ENCODE peak calls at places on chromosomes 11 and 22, in five cellular contexts. Z is HL-60, V is thoracic aorta, U is brain microvascular endothelial cell, Y is H9. G is an unnamed sample.

GRCh38 chr11:19281041-19281440 is 40.3 kb upstream of the E2F8 start:
- DNase-seq in Z (no peak), V (no peak), U (no peak), Y (no peak), G (no peak)

GRCh38 chr11:86608251-86608799 is 64.1 kb downstream of the ME3 start:
- DNase-seq in Z (peak), V (no peak), U (peak), Y (peak), G (peak)

GRCh38 chr11:119363874-119364590 is 17.5 kb downstream of the USP2 start:
- DNase-seq in Z (no peak), V (no peak), U (no peak), Y (no peak), G (no peak)

GRCh38 chr22:34004058-34004457 is 83.8 kb upstream of the LARGE1 start:
- DNase-seq in Z (no peak), V (no peak), U (no peak), Y (no peak), G (no peak)

GRCh38 chr11:110434952-110435779 is 5.4 kb downstream of the FDX1 start:
- DNase-seq in Z (no peak), V (no peak), U (no peak), Y (no peak), G (no peak)

GRCh38 chr22:37643225-37643847 is 3.9 kb downstream of the SH3BP1 start:
- DNase-seq in Z (no peak), V (peak), U (peak), Y (peak), G (no peak)

GRCh38 chr11:96978751-96979150 is 588.9 kb downstream of the JRKL start:
- DNase-seq in Z (no peak), V (no peak), U (no peak), Y (no peak), G (no peak)

GRCh38 chr11:111986589-111986988 is 38.6 kb upstream of the DLAT start:
- DNase-seq in Z (no peak), V (no peak), U (no peak), Y (no peak), G (no peak)

GRCh38 chr11:17408026-17408425 is 19.6 kb upstream of the KCNJ11 start:
- DNase-seq in Z (no peak), V (no peak), U (no peak), Y (no peak), G (no peak)

GRCh38 chr11:126139541-126140091 is 71.8 kb downstream of the RPUSD4 start:
- DNase-seq in Z (no peak), V (no peak), U (no peak), Y (no peak), G (no peak)

GRCh38 chr11:105741488-105742020 is 131.7 kb downstream of the GRIA4 start:
- DNase-seq in Z (no peak), V (no peak), U (no peak), Y (no peak), G (no peak)

GRCh38 chr22:47965896-47966295 is 1203.4 kb downstream of the TBC1D22A start:
- DNase-seq in Z (no peak), V (no peak), U (no peak), Y (no peak), G (no peak)

GRCh38 chr11:62370743-62371440 is 33.6 kb downstream of the ASRGL1 start:
- DNase-seq in Z (peak), V (no peak), U (no peak), Y (peak), G (no peak)

GRCh38 chr11:116578971-116579687 is 193.7 kb downstream of the BUD13 start:
- DNase-seq in Z (no peak), V (no peak), U (no peak), Y (peak), G (no peak)

GRCh38 chr11:16818284-16818683 is 79.8 kb downstream of the C11orf58 start:
- DNase-seq in Z (no peak), V (no peak), U (peak), Y (no peak), G (no peak)

GRCh38 chr22:44074286-44074984 is 50.3 kb downstream of the PARVB start:
- DNase-seq in Z (no peak), V (no peak), U (no peak), Y (no peak), G (no peak)

GRCh38 chr22:30038219-30038618 is 42.0 kb upstream of the HORMAD2 start:
- DNase-seq in Z (no peak), V (no peak), U (peak), Y (no peak), G (no peak)

DNA sequence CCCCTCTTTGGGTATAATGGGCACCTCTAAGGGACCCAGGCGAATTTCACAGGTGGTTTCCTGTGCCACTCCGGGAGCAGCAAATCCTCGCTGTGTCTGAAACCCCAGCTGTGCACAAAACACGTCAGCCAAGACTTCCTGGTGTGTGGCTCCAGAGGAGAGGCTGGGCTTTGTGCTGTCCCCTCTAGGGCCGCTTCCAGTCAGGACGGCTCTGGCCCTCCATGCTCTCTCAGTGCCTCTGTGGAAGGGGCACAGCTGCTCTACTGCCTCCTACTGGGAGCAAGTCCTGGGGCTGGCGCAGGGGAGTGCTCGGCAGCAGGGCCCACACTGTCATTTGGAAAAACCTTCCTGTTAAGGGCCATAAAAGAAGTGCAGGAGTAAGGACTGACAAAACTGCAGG is 23.7 kb upstream of the ARFGAP3 start:
- DNase-seq in Z (no peak), V (no peak), U (no peak), Y (peak), G (no peak)
- TF ChIP-seq CTCF in Z (no peak), V (no peak), U (peak), Y (peak), G (no peak)

GRCh38 chr11:1807628-1807995 is 27.2 kb upstream of the SYT8 start:
- DNase-seq in Z (no peak), V (no peak), U (no peak), Y (no peak), G (no peak)
- TF ChIP-seq CTCF in Z (no peak), V (no peak), U (peak), Y (peak), G (no peak)

DNA sequence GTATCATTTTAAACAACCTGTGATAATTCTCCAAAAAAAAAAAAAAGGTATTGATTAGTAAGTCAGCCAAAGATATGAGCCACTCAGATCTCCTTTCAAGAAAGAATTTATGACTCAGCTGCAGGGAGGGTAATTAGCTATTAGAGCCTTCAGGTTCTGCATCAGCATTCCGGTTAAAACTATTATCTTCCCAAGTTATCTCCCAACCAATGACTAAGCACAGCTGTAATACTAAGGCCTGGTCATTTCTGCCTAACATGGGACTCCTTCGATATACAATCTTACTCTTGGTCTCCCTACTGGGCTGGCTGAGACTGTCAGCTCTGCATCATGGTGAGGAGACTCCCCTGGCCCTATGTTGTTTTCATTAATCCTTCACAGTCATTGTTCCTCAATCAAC is 60.4 kb downstream of the SBF2 start:
- DNase-seq in Z (no peak), V (no peak), U (peak), Y (no peak), G (peak)
- TF ChIP-seq CTCF in Z (no peak), V (no peak), U (no peak), Y (no peak), G (no peak)

GRCh38 chr22:22201185-22201924 is 43.2 kb upstream of the VPREB1 start:
- DNase-seq in Z (no peak), V (no peak), U (no peak), Y (peak), G (no peak)
- TF ChIP-seq CTCF in Z (peak), V (no peak), U (peak), Y (peak), G (peak)

DNA sequence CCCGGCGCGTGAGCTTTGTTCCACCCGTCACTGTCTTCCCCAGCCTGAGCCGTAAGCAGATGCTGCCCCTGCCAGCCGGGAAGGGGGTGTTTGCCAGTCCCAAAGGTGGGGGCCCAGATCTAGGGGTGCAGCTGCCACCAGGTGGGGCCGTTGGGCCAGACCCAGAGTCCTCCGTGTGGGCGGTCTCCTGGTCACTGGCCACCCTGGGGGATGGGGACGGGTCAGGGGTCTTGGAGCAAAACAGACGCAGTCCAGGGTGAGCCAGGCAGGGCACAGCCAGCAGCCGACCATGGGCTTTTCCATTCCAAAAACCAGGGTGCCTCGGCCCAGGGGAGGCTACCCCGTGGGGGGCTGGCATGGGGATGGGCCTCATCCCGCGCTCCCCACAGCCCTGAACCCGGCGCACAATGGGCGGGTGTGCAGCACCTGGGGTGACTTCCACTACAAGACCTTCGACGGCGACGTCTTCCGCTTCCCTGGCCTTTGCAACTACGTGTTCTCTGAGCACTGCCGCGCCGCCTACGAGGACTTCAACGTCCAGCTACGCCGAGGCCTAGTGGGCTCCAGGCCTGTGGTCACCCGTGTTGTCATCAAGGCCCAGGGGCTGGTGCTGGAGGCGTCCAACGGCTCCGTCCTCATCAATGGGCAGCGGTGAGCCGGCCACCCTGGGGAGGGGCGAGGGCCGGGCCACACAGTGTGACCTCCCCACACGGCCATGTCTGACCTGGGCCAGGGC is 3.5 kb downstream of the MUC5B start:
- DNase-seq in Z (no peak), V (no peak), U (no peak), Y (peak), G (no peak)
- TF ChIP-seq CTCF in Z (no peak), V (no peak), U (no peak), Y (peak), G (no peak)

GRCh38 chr11:131668867-131669780 is 298.7 kb downstream of the NTM start:
- DNase-seq in Z (peak), V (no peak), U (peak), Y (peak), G (no peak)
- TF ChIP-seq CTCF in Z (peak), V (peak), U (peak), Y (peak), G (peak)

GRCh38 chr22:20062766-20063083 is 17.3 kb upstream of the DGCR8 start:
- DNase-seq in Z (no peak), V (no peak), U (peak), Y (no peak), G (peak)

GRCh38 chr22:20061481-20061861 is 18.6 kb upstream of the DGCR8 start:
- DNase-seq in Z (no peak), V (no peak), U (no peak), Y (no peak), G (no peak)

GRCh38 chr22:20062043-20062765 is 17.8 kb upstream of the DGCR8 start:
- DNase-seq in Z (no peak), V (no peak), U (no peak), Y (no peak), G (no peak)

GRCh38 chr22:20058989-20059770 is 20.9 kb upstream of the DGCR8 start:
- DNase-seq in Z (no peak), V (no peak), U (no peak), Y (no peak), G (no peak)

GRCh38 chr22:20060700-20061480 is 19.2 kb upstream of the DGCR8 start:
- DNase-seq in Z (no peak), V (no peak), U (no peak), Y (no peak), G (no peak)
- TF ChIP-seq CTCF in Z (no peak), V (no peak), U (peak), Y (peak), G (no peak)

G was measured in AG09309.